ENCODE peak calls at places on chromosomes 5 and 9, in nine cellular contexts. One of them, this sample, is unnamed.

GRCh38 chr5:76958976-76959767 is 6.3 kb downstream of the CRHBP start:
- DNase-seq in ovary: no peak
- DNase-seq in A549: no peak
- DNase-seq in stomach: no peak
- DNase-seq in tibial nerve: no peak
- DNase-seq in HepG2: no peak
- DNase-seq in H1: no peak
- DNase-seq in sigmoid colon: no peak
- DNase-seq in esophagus muscularis mucosa: no peak
- DNase-seq in this sample: no peak

GRCh38 chr9:121206516-121207370 is 5.1 kb upstream of the RAB14 start:
- DNase-seq in ovary: no peak
- DNase-seq in A549: no peak
- DNase-seq in stomach: no peak
- DNase-seq in tibial nerve: no peak
- DNase-seq in HepG2: no peak
- DNase-seq in H1: no peak
- DNase-seq in sigmoid colon: no peak
- DNase-seq in esophagus muscularis mucosa: no peak
- DNase-seq in this sample: no peak

GRCh38 chr5:10501554-10502075 is 59.9 kb downstream of the ROPN1L start:
- DNase-seq in ovary: no peak
- DNase-seq in A549: no peak
- DNase-seq in stomach: no peak
- DNase-seq in tibial nerve: no peak
- DNase-seq in HepG2: no peak
- DNase-seq in H1: no peak
- DNase-seq in sigmoid colon: no peak
- DNase-seq in esophagus muscularis mucosa: no peak
- DNase-seq in this sample: no peak

GRCh38 chr5:34803974-34804373 is 35.0 kb upstream of the TTC23L start:
- DNase-seq in ovary: no peak
- DNase-seq in A549: no peak
- DNase-seq in stomach: no peak
- DNase-seq in tibial nerve: no peak
- DNase-seq in HepG2: no peak
- DNase-seq in H1: no peak
- DNase-seq in sigmoid colon: no peak
- DNase-seq in esophagus muscularis mucosa: no peak
- DNase-seq in this sample: no peak

GRCh38 chr5:179294891-179295777 is 50.1 kb downstream of the ADAMTS2 start:
- DNase-seq in ovary: no peak
- DNase-seq in A549: no peak
- DNase-seq in stomach: no peak
- DNase-seq in tibial nerve: no peak
- DNase-seq in HepG2: no peak
- DNase-seq in H1: no peak
- DNase-seq in sigmoid colon: peak; percentile 83
- DNase-seq in esophagus muscularis mucosa: no peak
- DNase-seq in this sample: no peak

GRCh38 chr5:36389245-36389644 is 87.5 kb upstream of the RANBP3L start:
- DNase-seq in ovary: no peak
- DNase-seq in A549: no peak
- DNase-seq in stomach: no peak
- DNase-seq in tibial nerve: no peak
- DNase-seq in HepG2: no peak
- DNase-seq in H1: no peak
- DNase-seq in sigmoid colon: peak; percentile 69
- DNase-seq in esophagus muscularis mucosa: no peak
- DNase-seq in this sample: peak; percentile 13

GRCh38 chr9:15697459-15697858 is 144.6 kb downstream of the CCDC171 start:
- DNase-seq in ovary: no peak
- DNase-seq in A549: peak; percentile 11
- DNase-seq in stomach: no peak
- DNase-seq in tibial nerve: no peak
- DNase-seq in HepG2: no peak
- DNase-seq in H1: no peak
- DNase-seq in sigmoid colon: no peak
- DNase-seq in esophagus muscularis mucosa: no peak
- DNase-seq in this sample: no peak

GRCh38 chr9:69945671-69946141 is 97.9 kb upstream of the MAMDC2 start:
- DNase-seq in ovary: no peak
- DNase-seq in A549: peak; percentile 10
- DNase-seq in stomach: peak; percentile 28
- DNase-seq in tibial nerve: peak; percentile 35
- DNase-seq in HepG2: no peak
- DNase-seq in H1: no peak
- DNase-seq in sigmoid colon: peak; percentile 78
- DNase-seq in esophagus muscularis mucosa: no peak
- DNase-seq in this sample: peak; percentile 25

GRCh38 chr9:37732086-37732744 is 21.4 kb upstream of the TRMT10B start:
- DNase-seq in ovary: no peak
- DNase-seq in A549: no peak
- DNase-seq in stomach: no peak
- DNase-seq in tibial nerve: no peak
- DNase-seq in HepG2: no peak
- DNase-seq in H1: no peak
- DNase-seq in sigmoid colon: no peak
- DNase-seq in esophagus muscularis mucosa: no peak
- DNase-seq in this sample: no peak

GRCh38 chr5:97986069-97986468 is 787.4 kb upstream of the RGMB start:
- DNase-seq in ovary: no peak
- DNase-seq in A549: no peak
- DNase-seq in stomach: no peak
- DNase-seq in tibial nerve: no peak
- DNase-seq in HepG2: no peak
- DNase-seq in H1: no peak
- DNase-seq in sigmoid colon: no peak
- DNase-seq in esophagus muscularis mucosa: no peak
- DNase-seq in this sample: no peak

GRCh38 chr5:156675402-156675801 is 174.7 kb upstream of the PPP1R2B start:
- DNase-seq in ovary: no peak
- DNase-seq in A549: no peak
- DNase-seq in stomach: no peak
- DNase-seq in tibial nerve: no peak
- DNase-seq in HepG2: no peak
- DNase-seq in H1: no peak
- DNase-seq in sigmoid colon: no peak
- DNase-seq in esophagus muscularis mucosa: no peak
- DNase-seq in this sample: no peak

GRCh38 chr5:138975098-138975847 is 100.1 kb upstream of the LRRTM2 start:
- DNase-seq in ovary: peak; percentile 65
- DNase-seq in A549: no peak
- DNase-seq in stomach: no peak
- DNase-seq in tibial nerve: no peak
- DNase-seq in HepG2: no peak
- DNase-seq in H1: no peak
- DNase-seq in sigmoid colon: peak; percentile 79
- DNase-seq in esophagus muscularis mucosa: no peak
- DNase-seq in this sample: peak; percentile 32

GRCh38 chr9:124428751-124429529 is 13.7 kb upstream of the PSMB7 start:
- DNase-seq in ovary: no peak
- DNase-seq in A549: no peak
- DNase-seq in stomach: no peak
- DNase-seq in tibial nerve: no peak
- DNase-seq in HepG2: no peak
- DNase-seq in H1: no peak
- DNase-seq in sigmoid colon: peak; percentile 62
- DNase-seq in esophagus muscularis mucosa: peak; percentile 87
- DNase-seq in this sample: no peak

GRCh38 chr9:135015565-135015964 is 71.9 kb upstream of the OLFM1 start:
- DNase-seq in ovary: no peak
- DNase-seq in A549: no peak
- DNase-seq in stomach: no peak
- DNase-seq in tibial nerve: no peak
- DNase-seq in HepG2: no peak
- DNase-seq in H1: no peak
- DNase-seq in sigmoid colon: no peak
- DNase-seq in esophagus muscularis mucosa: no peak
- DNase-seq in this sample: no peak

GRCh38 chr5:135162661-135163265 is 128.7 kb upstream of the PITX1 start:
- DNase-seq in ovary: no peak
- DNase-seq in A549: no peak
- DNase-seq in stomach: no peak
- DNase-seq in tibial nerve: no peak
- DNase-seq in HepG2: peak; percentile 38
- DNase-seq in H1: no peak
- DNase-seq in sigmoid colon: no peak
- DNase-seq in esophagus muscularis mucosa: no peak
- DNase-seq in this sample: no peak

GRCh38 chr5:148005788-148006520 is 57.8 kb upstream of the SPINK5 start:
- DNase-seq in ovary: no peak
- DNase-seq in A549: peak; percentile 42
- DNase-seq in stomach: no peak
- DNase-seq in tibial nerve: no peak
- DNase-seq in HepG2: peak; percentile 2
- DNase-seq in H1: peak; percentile 69
- DNase-seq in sigmoid colon: no peak
- DNase-seq in esophagus muscularis mucosa: no peak
- DNase-seq in this sample: no peak

GRCh38 chr5:79514391-79515105 is 614 bp upstream of the HOMER1 start:
- DNase-seq in ovary: peak; percentile 97
- DNase-seq in A549: peak; percentile 96
- DNase-seq in stomach: peak; percentile 92
- DNase-seq in tibial nerve: peak; percentile 78
- DNase-seq in HepG2: peak; percentile 72
- DNase-seq in H1: peak; percentile 92
- DNase-seq in sigmoid colon: peak; percentile 97
- DNase-seq in esophagus muscularis mucosa: peak; percentile 97
- DNase-seq in this sample: peak; percentile 94
- TF ChIP-seq POLR2A in ovary: peak; percentile 88
- TF ChIP-seq POLR2A in A549: peak; percentile 77
- TF ChIP-seq POLR2A in stomach: no peak
- TF ChIP-seq POLR2A in tibial nerve: peak; percentile 90
- TF ChIP-seq POLR2A in HepG2: peak; percentile 81
- TF ChIP-seq POLR2A in H1: peak; percentile 95
- TF ChIP-seq POLR2A in sigmoid colon: peak; percentile 76
- TF ChIP-seq POLR2A in esophagus muscularis mucosa: peak; percentile 6
- TF ChIP-seq POLR2A in this sample: peak; percentile 79

DNA sequence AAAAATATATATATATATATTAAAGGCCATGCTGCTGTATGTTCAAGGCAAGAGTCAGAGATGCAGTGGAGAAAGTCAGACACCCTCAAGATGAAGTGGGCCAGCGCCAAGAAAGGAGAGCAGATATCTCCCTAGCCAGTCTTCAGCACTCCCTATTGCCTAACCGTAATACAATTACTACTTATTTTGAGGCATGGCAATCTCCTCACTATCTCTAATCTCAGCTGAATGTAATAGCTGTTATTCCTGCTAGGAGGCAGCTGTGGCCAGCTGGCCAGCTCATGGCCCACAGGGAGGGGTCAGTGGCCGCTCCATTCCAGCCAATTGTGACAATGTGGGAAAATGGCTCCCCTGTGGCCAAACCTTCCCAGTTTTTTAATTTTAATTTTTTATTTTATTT is 87.5 kb upstream of the FBXW11 start:
- DNase-seq in ovary: no peak
- DNase-seq in A549: no peak
- DNase-seq in stomach: no peak
- DNase-seq in tibial nerve: no peak
- DNase-seq in HepG2: no peak
- DNase-seq in H1: no peak
- DNase-seq in sigmoid colon: peak; percentile 55
- DNase-seq in esophagus muscularis mucosa: no peak
- DNase-seq in this sample: no peak
- TF ChIP-seq CTCF in ovary: no peak
- TF ChIP-seq CTCF in A549: no peak
- TF ChIP-seq CTCF in stomach: no peak
- TF ChIP-seq CTCF in tibial nerve: no peak
- TF ChIP-seq CTCF in HepG2: no peak
- TF ChIP-seq CTCF in H1: no peak
- TF ChIP-seq CTCF in sigmoid colon: no peak
- TF ChIP-seq CTCF in esophagus muscularis mucosa: no peak
- TF ChIP-seq CTCF in this sample: no peak

DNA sequence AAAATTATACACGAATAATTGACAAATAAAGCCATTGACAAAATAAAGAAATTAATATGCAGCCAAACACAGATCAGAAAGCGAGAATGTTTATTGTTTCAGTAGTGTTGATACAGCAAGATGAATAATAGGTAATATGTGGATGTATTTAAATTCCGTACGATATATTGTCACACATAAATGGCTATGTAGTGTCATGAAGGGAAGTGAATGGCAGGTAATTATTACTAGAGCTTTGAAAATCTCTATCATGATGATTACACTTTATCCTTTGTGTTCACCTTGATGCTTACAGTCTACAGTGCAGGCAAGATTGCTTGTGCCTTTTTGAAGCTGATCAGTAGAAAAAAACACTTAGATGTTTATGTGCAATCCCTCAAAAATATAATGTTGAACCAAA is 23.3 kb upstream of the CDH10 start:
- DNase-seq in ovary: no peak
- DNase-seq in A549: no peak
- DNase-seq in stomach: no peak
- DNase-seq in tibial nerve: no peak
- DNase-seq in HepG2: no peak
- DNase-seq in H1: no peak
- DNase-seq in sigmoid colon: no peak
- DNase-seq in esophagus muscularis mucosa: no peak
- DNase-seq in this sample: no peak
- TF ChIP-seq EP300 in ovary: no peak
- TF ChIP-seq EP300 in A549: no peak
- TF ChIP-seq EP300 in stomach: no peak
- TF ChIP-seq EP300 in tibial nerve: no peak
- TF ChIP-seq EP300 in HepG2: no peak
- TF ChIP-seq EP300 in H1: no peak
- TF ChIP-seq EP300 in sigmoid colon: no peak
- TF ChIP-seq EP300 in esophagus muscularis mucosa: no peak
- TF ChIP-seq EP300 in this sample: no peak

GRCh38 chr9:136570916-136571315 is 25.1 kb upstream of the NOTCH1 start:
- DNase-seq in ovary: no peak
- DNase-seq in A549: no peak
- DNase-seq in stomach: no peak
- DNase-seq in tibial nerve: no peak
- DNase-seq in HepG2: no peak
- DNase-seq in H1: no peak
- DNase-seq in sigmoid colon: no peak
- DNase-seq in esophagus muscularis mucosa: no peak
- DNase-seq in this sample: no peak

GRCh38 chr9:136568288-136569081 is 22.6 kb upstream of the NOTCH1 start:
- DNase-seq in ovary: no peak
- DNase-seq in A549: no peak
- DNase-seq in stomach: no peak
- DNase-seq in tibial nerve: no peak
- DNase-seq in HepG2: no peak
- DNase-seq in H1: no peak
- DNase-seq in sigmoid colon: no peak
- DNase-seq in esophagus muscularis mucosa: no peak
- DNase-seq in this sample: no peak

GRCh38 chr9:136567651-136568287 is 21.9 kb upstream of the NOTCH1 start:
- DNase-seq in ovary: peak; percentile 74
- DNase-seq in A549: peak; percentile 79
- DNase-seq in stomach: peak; percentile 61
- DNase-seq in tibial nerve: no peak
- DNase-seq in HepG2: peak; percentile 56
- DNase-seq in H1: peak; percentile 74
- DNase-seq in sigmoid colon: peak; percentile 96
- DNase-seq in esophagus muscularis mucosa: no peak
- DNase-seq in this sample: peak; percentile 64

GRCh38 chr9:136570191-136570845 is 24.5 kb upstream of the NOTCH1 start:
- DNase-seq in ovary: no peak
- DNase-seq in A549: no peak
- DNase-seq in stomach: no peak
- DNase-seq in tibial nerve: no peak
- DNase-seq in HepG2: no peak
- DNase-seq in H1: no peak
- DNase-seq in sigmoid colon: no peak
- DNase-seq in esophagus muscularis mucosa: no peak
- DNase-seq in this sample: no peak

GRCh38 chr9:136569526-136570148 is 23.8 kb upstream of the NOTCH1 start:
- DNase-seq in ovary: no peak
- DNase-seq in A549: no peak
- DNase-seq in stomach: no peak
- DNase-seq in tibial nerve: no peak
- DNase-seq in HepG2: no peak
- DNase-seq in H1: no peak
- DNase-seq in sigmoid colon: no peak
- DNase-seq in esophagus muscularis mucosa: no peak
- DNase-seq in this sample: no peak
- TF ChIP-seq POLR2A in ovary: no peak
- TF ChIP-seq POLR2A in A549: no peak
- TF ChIP-seq POLR2A in stomach: peak; percentile 43
- TF ChIP-seq POLR2A in tibial nerve: no peak
- TF ChIP-seq POLR2A in HepG2: no peak
- TF ChIP-seq POLR2A in H1: no peak
- TF ChIP-seq POLR2A in sigmoid colon: no peak
- TF ChIP-seq POLR2A in esophagus muscularis mucosa: no peak
- TF ChIP-seq POLR2A in this sample: no peak